ENCODE peak calls at places on chromosomes 16 and 17, in eight cellular contexts. N, T, G, U, Q, O, V and C are unnamed samples.

GRCh38 chr16:30041841-30042240 is 10.8 kb upstream of the TLCD3B start:
- DNase-seq in U (no peak), V (no peak), G (peak), T (no peak), N (peak), Q (no peak), O (no peak), C (no peak)

GRCh38 chr17:48215583-48216139 is 108.1 kb downstream of the SNX11 start:
- DNase-seq in G (peak), V (no peak), O (peak), T (no peak), N (no peak), U (peak), Q (peak), C (peak)

GRCh38 chr16:48123104-48123788 is 32.5 kb downstream of the ABCC12 start:
- DNase-seq in U (peak), O (no peak), N (no peak), G (peak), T (no peak), V (no peak), Q (no peak), C (no peak)

GRCh38 chr17:19304209-19304608 is 58.3 kb downstream of the B9D1 start:
- DNase-seq in V (no peak), T (no peak), G (peak), U (no peak), N (peak), O (no peak), Q (no peak), C (no peak)

GRCh38 chr17:79651751-79652150 is 40.9 kb upstream of the RBFOX3 start:
- DNase-seq in T (no peak), V (no peak), Q (peak), N (no peak), G (no peak), O (no peak), U (no peak), C (no peak)

GRCh38 chr16:56672761-56673536 is 3.3 kb downstream of the MT1H start:
- DNase-seq in V (no peak), O (no peak), U (no peak), Q (no peak), T (no peak), G (no peak), N (no peak), C (no peak)

GRCh38 chr16:58393138-58393504 is 850 bp downstream of the GINS3 start:
- DNase-seq in T (no peak), Q (no peak), O (no peak), U (peak), V (no peak), G (no peak), N (no peak), C (no peak)

GRCh38 chr17:44200478-44201155 is 933 bp upstream of the ATXN7L3 start:
- DNase-seq in T (no peak), U (no peak), N (no peak), G (no peak), V (no peak), O (peak), Q (peak), C (no peak)